ENCODE peak calls at places on chromosomes 7 and 10, in nine cellular contexts. B, U, X, Y, R, L, A, S and H are unnamed samples. For H3K27me3, the result is how much of the 10 kb centered on the place peaks cover.

GRCh38 chr10:76717141-76717540 is 920.5 kb downstream of the KCNMA1 start:
- DNase-seq in U (no peak), L (no peak), R (no peak), A (no peak), B (no peak), Y (no peak), X (no peak), S (no peak), H (no peak)

GRCh38 chr10:43946445-43946844 is 297.8 kb upstream of the ZNF32 start:
- DNase-seq in S (no peak), L (peak), Y (no peak), X (no peak), R (no peak), B (no peak), U (no peak), A (no peak), H (no peak)

GRCh38 chr7:116525298-116525912 is 569 bp downstream of the CAV1 start:
- DNase-seq in R (peak), S (no peak), L (peak), X (peak), Y (peak), U (peak), A (peak), B (peak), H (peak)

GRCh38 chr10:15539262-15539661 is 168.2 kb upstream of the FAM171A1 start:
- DNase-seq in Y (no peak), R (no peak), B (no peak), X (no peak), S (no peak), A (no peak), L (no peak), U (no peak), H (no peak)

GRCh38 chr7:30476401-30477145 is 2.0 kb downstream of the NOD1 start:
- DNase-seq in U (no peak), B (peak), L (no peak), X (no peak), A (no peak), S (no peak), R (no peak), Y (no peak), H (no peak)

GRCh38 chr7:26361637-26362036 is 70.0 kb downstream of the SNX10 start:
- DNase-seq in L (no peak), U (no peak), Y (no peak), R (no peak), X (no peak), B (no peak), A (no peak), S (no peak), H (no peak)

GRCh38 chr10:35443858-35444257 is 107.5 kb downstream of the CCNY start:
- DNase-seq in A (no peak), Y (no peak), B (no peak), L (no peak), R (no peak), S (no peak), X (no peak), U (no peak), H (no peak)

GRCh38 chr7:4791101-4791737 is 15.8 kb downstream of the AP5Z1 start:
- DNase-seq in B (peak), A (no peak), S (no peak), L (no peak), U (no peak), X (peak), R (no peak), Y (no peak), H (no peak)

GRCh38 chr7:132685301-132685700 is 109.0 kb upstream of the PLXNA4 start:
- DNase-seq in S (no peak), L (no peak), X (no peak), A (no peak), Y (no peak), U (no peak), R (no peak), B (no peak), H (no peak)

GRCh38 chr10:4266387-4267083 is 481.5 kb upstream of the KLF6 start:
- DNase-seq in L (peak), A (no peak), U (no peak), S (no peak), B (no peak), R (no peak), Y (no peak), X (no peak), H (no peak)

GRCh38 chr10:70829543-70829942 is 13.8 kb downstream of the SGPL1 start:
- DNase-seq in B (no peak), Y (no peak), R (no peak), A (no peak), S (peak), U (no peak), X (no peak), L (no peak), H (no peak)

GRCh38 chr7:69772699-69773436 is 174.6 kb downstream of the AUTS2 start:
- DNase-seq in B (peak), R (no peak), X (no peak), A (no peak), L (no peak), U (no peak), S (no peak), Y (no peak), H (no peak)

GRCh38 chr10:15725603-15726002 is 5.9 kb upstream of the ITGA8 start:
- DNase-seq in L (peak), Y (peak), A (peak), U (no peak), S (peak), R (peak), X (no peak), B (no peak), H (no peak)

GRCh38 chr10:123870260-123870659 is 21.3 kb downstream of the CPXM2 start:
- DNase-seq in L (no peak), X (no peak), S (no peak), B (no peak), A (no peak), Y (no peak), R (no peak), U (peak), H (no peak)

GRCh38 chr10:70702193-70702763 is 30.0 kb downstream of the ADAMTS14 start:
- DNase-seq in U (no peak), X (no peak), A (no peak), R (no peak), Y (no peak), S (no peak), B (no peak), L (no peak), H (no peak)

GRCh38 chr10:124671486-124672075 is 72.6 kb downstream of the FAM53B start:
- DNase-seq in A (no peak), L (peak), S (peak), Y (peak), U (no peak), X (no peak), R (peak), B (peak), H (peak)

GRCh38 chr10:123997486-123998196 is 95.8 kb downstream of the CHST15 start:
- DNase-seq in S (peak), X (peak), L (peak), A (no peak), R (no peak), U (no peak), Y (peak), B (peak), H (peak)

GRCh38 chr10:15472008-15472407 is 100.9 kb upstream of the FAM171A1 start:
- DNase-seq in Y (no peak), R (no peak), X (no peak), B (no peak), U (no peak), A (no peak), L (no peak), S (no peak), H (no peak)

GRCh38 chr10:91108820-91109219 is 111.6 kb upstream of the PCGF5 start:
- DNase-seq in L (no peak), X (no peak), A (no peak), S (no peak), U (no peak), R (no peak), B (no peak), Y (no peak), H (no peak)

GRCh38 chr7:75617634-75618234 is 121.0 kb downstream of the HIP1 start:
- DNase-seq in S (peak), L (peak), R (no peak), A (peak), U (peak), Y (no peak), X (no peak), B (peak), H (peak)

GRCh38 chr10:93652857-93653256 is 40.5 kb downstream of the PDE6C start:
- DNase-seq in U (no peak), X (no peak), L (no peak), R (no peak), Y (no peak), S (no peak), B (no peak), A (no peak), H (no peak)

GRCh38 chr7:65304175-65304574 is 69.5 kb upstream of the ZNF92 start:
- DNase-seq in R (no peak), Y (no peak), L (no peak), U (no peak), B (no peak), S (no peak), X (no peak), A (no peak), H (no peak)

GRCh38 chr10:52226448-52226847 is 87.6 kb upstream of the DKK1 start:
- DNase-seq in B (no peak), A (no peak), Y (no peak), L (no peak), X (no peak), U (no peak), R (no peak), S (no peak), H (no peak)

GRCh38 chr7:31488562-31489203 is 25.2 kb upstream of the ITPRID1 start:
- DNase-seq in R (peak), B (no peak), X (no peak), Y (peak), S (peak), L (peak), A (peak), U (peak), H (peak)

GRCh38 chr10:91296471-91296870 is 76.0 kb downstream of the PCGF5 start:
- DNase-seq in L (no peak), B (no peak), S (peak), R (no peak), U (no peak), Y (peak), X (no peak), A (no peak), H (no peak)

GRCh38 chr10:132908621-132909295 is 33.6 kb downstream of the CFAP46 start:
- DNase-seq in U (no peak), X (peak), A (no peak), R (no peak), Y (no peak), L (no peak), S (no peak), B (peak), H (no peak)

GRCh38 chr7:139725077-139725476 is 52.7 kb downstream of the HIPK2 start:
- DNase-seq in S (no peak), X (no peak), Y (no peak), U (no peak), R (no peak), L (no peak), A (peak), B (no peak), H (peak)

GRCh38 chr7:21251166-21251806 is 176.6 kb upstream of the SP4 start:
- DNase-seq in A (peak), S (peak), Y (no peak), R (no peak), U (peak), L (no peak), X (no peak), B (no peak), H (no peak)

GRCh38 chr7:158759749-158760444 is 55.3 kb upstream of the NCAPG2 start:
- DNase-seq in Y (no peak), S (no peak), B (no peak), X (no peak), L (no peak), U (no peak), A (no peak), R (no peak), H (peak)

GRCh38 chr7:132455306-132455705 is 121.0 kb downstream of the PLXNA4 start:
- DNase-seq in S (no peak), B (no peak), A (no peak), L (no peak), U (no peak), X (no peak), R (no peak), Y (no peak), H (no peak)

GRCh38 chr10:89217057-89217990 is 10.2 kb upstream of the CH25H start:
- DNase-seq in X (peak), A (peak), R (peak), U (peak), Y (peak), B (peak), S (peak), L (peak), H (no peak)

GRCh38 chr10:117074621-117075020 is 63.4 kb downstream of the VAX1 start:
- DNase-seq in R (no peak), L (no peak), B (no peak), Y (no peak), A (peak), S (peak), U (no peak), X (no peak), H (no peak)

GRCh38 chr10:133446979-133447378 is 6.8 kb upstream of the SCART1 start:
- DNase-seq in Y (no peak), U (no peak), R (no peak), B (no peak), S (no peak), X (no peak), L (no peak), A (no peak), H (no peak)

GRCh38 chr7:5780801-5781496 is 514 bp downstream of the RNF216 start:
- DNase-seq in S (no peak), R (no peak), U (peak), Y (peak), X (peak), B (peak), A (peak), L (peak), H (peak)

GRCh38 chr10:114538544-114538906 is 119.5 kb downstream of the ABLIM1 start:
- DNase-seq in L (no peak), Y (no peak), R (no peak), A (peak), B (no peak), X (peak), U (peak), S (no peak), H (peak)

GRCh38 chr7:19122018-19122588 is 4.7 kb upstream of the TWIST1 start:
- DNase-seq in L (no peak), Y (peak), X (no peak), S (no peak), A (no peak), U (no peak), B (no peak), R (no peak), H (no peak)

DNA sequence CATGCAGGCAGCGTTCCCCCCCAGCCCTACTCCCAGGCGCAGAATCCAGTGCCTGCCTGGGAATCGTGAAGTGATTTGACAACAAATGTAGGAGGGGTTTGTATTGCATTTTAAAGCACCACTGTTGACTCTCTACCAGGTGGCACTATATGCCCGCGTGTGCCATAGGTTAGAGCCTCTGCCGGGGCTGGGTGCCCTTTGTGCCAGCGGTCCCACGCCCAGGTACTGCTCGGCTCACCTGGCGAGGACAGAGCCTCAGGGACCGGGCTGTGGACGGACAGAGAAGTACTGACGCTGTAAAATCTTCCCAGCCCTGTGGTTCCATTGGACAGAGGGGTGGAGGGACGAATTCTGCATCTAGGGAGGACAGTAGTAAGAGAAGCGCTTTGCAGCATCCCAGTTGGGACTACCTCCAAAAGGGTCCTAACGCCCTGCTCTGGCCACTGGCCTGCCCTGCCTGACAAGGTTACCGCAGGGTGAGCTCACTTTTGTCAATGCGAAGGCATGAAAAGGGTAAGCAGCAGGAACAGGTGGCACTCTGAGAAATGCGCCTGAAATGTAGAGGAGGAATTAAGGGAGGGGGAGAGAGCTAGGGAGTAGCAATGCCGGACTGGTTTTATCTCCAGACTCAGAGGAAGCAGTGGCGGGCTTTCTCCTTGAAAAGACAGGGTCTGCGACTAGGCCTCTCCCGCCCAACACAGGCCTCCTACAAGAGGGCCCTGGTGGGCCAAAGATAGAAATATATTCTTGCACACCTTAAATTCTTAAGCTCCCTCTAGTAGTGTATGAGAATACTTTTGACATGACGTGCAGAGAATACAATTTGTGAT is 858 bp upstream of the CACNA2D1 start:
- DNase-seq in L (no peak), R (no peak), S (no peak), X (no peak), U (peak), A (no peak), B (no peak), Y (no peak), H (peak)
- TF ChIP-seq EP300 in L (no peak), R (no peak), S (no peak), X (no peak), U (no peak), A (no peak), B (no peak), Y (no peak), H (no peak)

GRCh38 chr10:103845983-103846382 is 9.4 kb downstream of the SH3PXD2A start:
- DNase-seq in X (no peak), U (no peak), S (no peak), B (peak), R (no peak), A (peak), Y (no peak), L (no peak), H (no peak)

GRCh38 chr10:103841519-103841918 is 13.9 kb downstream of the SH3PXD2A start:
- DNase-seq in S (no peak), U (no peak), R (no peak), L (no peak), A (no peak), Y (no peak), B (no peak), X (no peak), H (no peak)

GRCh38 chr10:103843045-103843444 is 12.3 kb downstream of the SH3PXD2A start:
- DNase-seq in Y (no peak), R (no peak), X (no peak), S (no peak), U (no peak), L (no peak), B (peak), A (no peak), H (no peak)

GRCh38 chr10:103842605-103843004 is 12.8 kb downstream of the SH3PXD2A start:
- DNase-seq in R (no peak), A (no peak), S (peak), X (no peak), B (no peak), U (no peak), L (no peak), Y (no peak), H (no peak)

DNA sequence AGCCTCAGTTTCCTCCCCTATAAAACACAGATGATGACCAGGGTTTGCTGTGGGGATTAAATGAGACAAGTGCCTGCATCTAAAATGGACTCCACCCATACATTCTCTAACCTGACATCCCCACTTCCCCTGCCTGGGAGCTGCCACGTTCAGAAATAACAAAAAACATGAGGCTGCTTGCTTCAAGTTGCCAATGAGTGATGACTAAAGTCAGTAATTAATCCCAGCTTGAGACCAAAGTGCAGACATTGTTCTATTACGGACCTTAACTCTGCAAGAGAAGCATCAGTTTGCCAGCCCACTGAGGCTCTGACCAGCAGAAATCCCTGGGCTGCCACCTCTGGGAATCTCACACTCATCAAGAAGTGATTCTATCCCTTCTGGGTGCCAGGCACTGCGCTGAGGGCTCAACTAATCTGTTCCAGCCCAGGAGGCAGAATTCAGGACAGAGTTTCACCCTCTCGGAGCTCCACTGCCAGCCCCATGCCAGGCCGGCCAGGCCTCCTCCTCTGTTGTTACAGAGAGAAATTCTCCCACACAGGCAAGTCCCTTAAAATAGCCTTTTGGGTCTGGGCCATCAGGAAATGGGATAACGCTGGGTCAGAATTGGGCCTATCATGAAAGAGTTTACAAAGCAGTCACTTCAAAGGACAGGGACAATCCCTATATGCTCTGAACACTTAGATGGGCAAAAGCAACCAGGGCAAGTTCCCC is 11.4 kb downstream of the SH3PXD2A start:
- DNase-seq in U (peak), B (peak), L (no peak), Y (peak), R (no peak), X (no peak), A (no peak), S (no peak), H (no peak)
- H3K27me3 ChIP-seq in U (under half), B (under half), L (under half), Y (under half), R (under half), X (under half), A (under half), S (under half), H (under half)

DNA sequence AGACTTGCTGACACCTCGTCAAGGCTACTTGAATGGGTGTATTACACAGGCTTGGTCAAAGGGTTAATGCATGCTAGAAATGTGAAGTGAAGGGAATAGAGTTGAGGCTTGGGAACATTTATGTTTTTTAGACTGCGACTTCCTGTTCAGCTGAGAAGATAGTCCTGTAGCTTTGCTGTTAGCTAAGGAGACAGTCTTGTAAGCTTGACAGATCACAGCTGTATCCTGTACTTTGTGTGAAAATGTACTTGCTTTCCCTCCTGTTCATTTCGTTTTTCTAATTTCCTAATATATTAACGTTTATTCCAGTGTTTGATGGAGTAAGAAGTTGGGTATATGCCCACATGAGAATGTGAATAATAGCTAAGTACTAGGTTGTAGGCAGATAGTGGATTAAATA is 52.2 kb downstream of the ADD3 start:
- DNase-seq in X (no peak), S (no peak), A (no peak), Y (no peak), R (no peak), B (no peak), L (no peak), U (no peak), H (no peak)
- TF ChIP-seq EP300 in X (no peak), S (no peak), A (no peak), Y (no peak), R (no peak), B (no peak), L (no peak), U (no peak), H (no peak)

GRCh38 chr10:131730771-131731497 is 169.9 kb upstream of the PPP2R2D start:
- DNase-seq in Y (peak), A (no peak), B (peak), S (no peak), R (no peak), X (peak), U (peak), L (no peak), H (no peak)
- H3K27me3 ChIP-seq in Y (under half), A (under half), B (under half), S (under half), R (under half), X (under half), U (under half), L (under half), H (under half)

GRCh38 chr7:55571534-55572377 is 546 bp downstream of the VOPP1 start:
- DNase-seq in X (peak), S (peak), L (no peak), R (peak), B (peak), U (peak), Y (peak), A (peak), H (peak)
- TF ChIP-seq EP300 in X (no peak), S (no peak), L (no peak), R (no peak), B (no peak), U (no peak), Y (no peak), A (no peak), H (no peak)